ENCODE peak calls at places on chromosomes 5 and 9, in ten cellular contexts. A is left ventricle myocardium inferior, T is A549, O is astrocyte of the spinal cord, I is BJ, L is LNCaP clone FGC, E is cardiac fibroblast, P is ovary, K is endothelial cell, R is fibroblast of mammary gland. S is an unnamed sample.

GRCh38 chr5:132237670-132238069 is 10.0 kb upstream of the P4HA2 start:
- DNase-seq in P (peak), T (no peak), L (no peak), O (no peak), R (no peak), A (no peak), I (no peak), E (no peak), K (no peak), S (no peak)

GRCh38 chr9:120358877-120359276 is 221.1 kb downstream of the CDK5RAP2 start:
- DNase-seq in K (no peak), I (no peak), E (no peak), P (no peak), R (no peak), A (no peak), O (no peak), L (no peak), T (no peak), S (no peak)

GRCh38 chr5:15702102-15702501 is 202.1 kb downstream of the FBXL7 start:
- DNase-seq in I (no peak), R (peak), P (no peak), K (no peak), E (peak), T (peak), O (peak), A (no peak), L (no peak), S (peak)

GRCh38 chr5:176339304-176339703 is 22.3 kb downstream of the KIAA1191 start:
- DNase-seq in E (no peak), R (no peak), A (no peak), L (no peak), I (no peak), T (no peak), P (no peak), K (no peak), O (no peak), S (no peak)

GRCh38 chr9:35962126-35962906 is 4.4 kb upstream of the OR2S2 start:
- DNase-seq in T (no peak), I (peak), O (peak), E (peak), K (no peak), A (peak), L (no peak), R (peak), P (no peak), S (peak)

GRCh38 chr9:20950707-20951106 is 80.7 kb downstream of the HACD4 start:
- DNase-seq in T (no peak), I (no peak), L (no peak), P (no peak), E (no peak), O (no peak), A (no peak), K (no peak), R (no peak), S (no peak)

GRCh38 chr9:93830606-93831005 is 124.5 kb downstream of the BARX1 start:
- DNase-seq in L (no peak), E (no peak), T (no peak), P (no peak), I (no peak), O (no peak), K (no peak), A (no peak), R (no peak), S (no peak)

GRCh38 chr9:26271495-26272122 is 593.4 kb upstream of the TUSC1 start:
- DNase-seq in I (no peak), K (no peak), L (peak), O (no peak), E (peak), A (no peak), T (no peak), R (no peak), P (no peak), S (no peak)

GRCh38 chr9:90847971-90848370 is 46.4 kb downstream of the SYK start:
- DNase-seq in R (no peak), T (no peak), O (no peak), K (no peak), A (no peak), P (no peak), I (no peak), E (no peak), L (no peak), S (no peak)

GRCh38 chr5:179227578-179228311 is 117.5 kb downstream of the ADAMTS2 start:
- DNase-seq in O (no peak), L (no peak), A (no peak), K (no peak), R (no peak), E (peak), I (no peak), T (no peak), P (peak), S (no peak)

GRCh38 chr9:76433851-76434250 is 25.1 kb upstream of the GCNT1 start:
- DNase-seq in O (peak), A (no peak), K (no peak), L (no peak), E (peak), I (no peak), R (peak), P (no peak), T (no peak), S (peak)

GRCh38 chr9:78866228-78867132 is 569.6 kb downstream of the PSAT1 start:
- DNase-seq in E (peak), L (no peak), P (no peak), A (no peak), O (peak), R (peak), I (peak), T (peak), K (no peak), S (peak)

GRCh38 chr5:76083555-76084495 is 642 bp downstream of the SV2C start:
- DNase-seq in K (peak), A (no peak), R (no peak), E (no peak), I (no peak), L (no peak), O (peak), T (no peak), P (no peak), S (no peak)

GRCh38 chr9:115058684-115059315 is 59.2 kb downstream of the TNC start:
- DNase-seq in I (peak), R (peak), K (no peak), O (peak), T (no peak), L (no peak), A (no peak), E (peak), P (no peak), S (peak)

GRCh38 chr5:93790401-93790800 is 49.0 kb upstream of the POU5F2 start:
- DNase-seq in P (no peak), O (peak), A (no peak), R (peak), T (no peak), L (no peak), K (no peak), E (peak), I (no peak), S (peak)

GRCh38 chr9:134391319-134392231 is 65.3 kb downstream of the RXRA start:
- DNase-seq in R (no peak), O (no peak), T (no peak), I (no peak), A (no peak), K (no peak), P (no peak), L (no peak), E (no peak), S (no peak)

GRCh38 chr9:126860757-126861466 is 473 bp downstream of the ZBTB34 start:
- DNase-seq in I (no peak), O (no peak), K (peak), P (no peak), L (no peak), T (no peak), A (no peak), R (no peak), E (no peak), S (no peak)

DNA sequence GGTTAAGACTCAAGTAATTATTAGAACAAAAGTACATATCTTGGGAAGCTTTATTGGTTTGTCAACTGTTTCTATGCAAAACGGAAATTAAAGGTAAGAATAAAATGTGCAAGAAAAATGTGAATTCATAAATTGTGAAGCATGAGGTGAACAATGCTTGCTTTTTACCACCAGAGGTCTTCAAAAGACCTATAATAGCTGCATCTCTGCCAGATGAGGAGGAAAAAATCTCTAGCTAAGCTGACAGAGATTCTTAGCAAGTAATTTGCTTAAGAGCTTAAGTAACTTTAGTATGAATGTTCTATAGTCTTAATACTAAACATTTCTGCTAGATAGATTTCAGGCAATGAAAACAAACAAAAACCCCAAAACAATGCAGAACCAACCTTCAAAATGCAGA is 54.1 kb downstream of the MRPS30 start:
- DNase-seq in R (peak), K (no peak), I (no peak), L (no peak), T (peak), P (no peak), O (peak), A (no peak), E (peak), S (no peak)
- TF ChIP-seq CTCF in R (peak), K (no peak), I (peak), L (peak), T (peak), P (no peak), O (peak), A (peak), E (peak), S (peak)

DNA sequence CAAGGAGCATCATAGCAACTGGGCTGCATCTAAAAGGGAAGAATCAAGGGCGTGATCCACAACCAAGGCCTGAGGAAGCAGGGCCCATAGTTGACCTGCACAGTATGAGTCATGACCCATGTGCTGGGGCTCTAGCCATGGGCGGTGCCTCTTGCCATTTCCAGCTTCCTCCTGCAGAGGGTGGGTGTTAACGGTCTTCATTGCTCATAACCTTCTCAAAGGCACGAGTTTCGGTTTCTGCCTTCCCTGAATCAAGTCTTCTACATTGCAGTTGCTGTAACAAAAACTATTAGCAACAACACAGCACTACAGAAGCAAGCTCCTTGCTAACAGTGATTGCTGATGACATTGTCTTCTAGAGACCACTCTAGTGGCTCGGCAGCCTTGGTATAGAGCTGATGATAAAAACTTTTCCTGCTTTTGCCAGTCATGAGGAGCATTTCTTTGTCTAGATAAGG is 66.9 kb downstream of the CTSL start:
- DNase-seq in O (peak), P (no peak), I (peak), A (peak), T (peak), R (peak), E (peak), K (no peak), L (no peak), S (peak)
- TF ChIP-seq CTCF in O (peak), P (no peak), I (peak), A (peak), T (peak), R (peak), E (peak), K (no peak), L (no peak), S (peak)

DNA sequence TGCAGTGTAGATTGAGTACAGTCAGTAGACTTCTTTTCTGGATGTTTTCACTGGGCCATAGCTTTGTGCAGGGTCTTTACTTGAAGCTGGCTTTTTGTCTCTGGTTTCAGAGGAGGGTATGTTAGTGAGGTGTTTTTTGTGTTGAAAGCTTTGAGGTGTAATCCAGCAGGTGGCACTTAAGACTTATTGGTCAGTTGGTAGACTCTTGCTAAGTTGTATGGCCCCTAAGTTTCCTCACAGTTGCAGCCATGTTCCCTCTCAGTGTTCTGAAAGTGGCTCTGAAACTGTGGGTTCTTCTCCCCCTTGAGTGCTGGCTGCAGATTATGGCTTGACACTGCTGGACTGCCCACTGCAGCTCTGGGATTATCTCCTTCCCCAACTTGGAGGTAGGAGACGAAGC is 55.7 kb upstream of the SLC44A1 start:
- DNase-seq in T (peak), R (no peak), K (no peak), A (no peak), L (no peak), E (no peak), I (no peak), O (no peak), P (no peak), S (no peak)
- TF ChIP-seq CTCF in T (no peak), R (no peak), K (no peak), A (peak), L (no peak), E (peak), I (no peak), O (no peak), P (no peak), S (peak)

GRCh38 chr9:97501972-97502221 is 431 bp downstream of the TMOD1 start:
- DNase-seq in I (no peak), L (no peak), K (no peak), E (no peak), T (no peak), O (no peak), A (no peak), R (no peak), P (no peak), S (no peak)

GRCh38 chr9:97503862-97504210 is 2.4 kb downstream of the TMOD1 start:
- DNase-seq in I (no peak), R (no peak), T (no peak), L (no peak), P (no peak), E (no peak), A (no peak), K (no peak), O (no peak), S (no peak)

GRCh38 chr9:97504381-97505216 is 3.1 kb downstream of the TMOD1 start:
- DNase-seq in R (peak), E (no peak), K (no peak), T (no peak), A (no peak), L (no peak), I (no peak), P (no peak), O (peak), S (no peak)

GRCh38 chr9:97502222-97502983 is 937 bp downstream of the TMOD1 start:
- DNase-seq in I (no peak), O (no peak), P (peak), L (no peak), A (peak), T (no peak), E (no peak), K (no peak), R (no peak), S (no peak)

GRCh38 chr9:97502984-97503861 is 1.8 kb downstream of the TMOD1 start:
- DNase-seq in T (no peak), L (no peak), I (no peak), R (no peak), E (no peak), P (no peak), K (no peak), A (no peak), O (no peak), S (no peak)
- TF ChIP-seq CTCF in T (no peak), L (no peak), I (no peak), R (no peak), E (no peak), P (no peak), K (no peak), A (no peak), O (no peak), S (peak)

DNA sequence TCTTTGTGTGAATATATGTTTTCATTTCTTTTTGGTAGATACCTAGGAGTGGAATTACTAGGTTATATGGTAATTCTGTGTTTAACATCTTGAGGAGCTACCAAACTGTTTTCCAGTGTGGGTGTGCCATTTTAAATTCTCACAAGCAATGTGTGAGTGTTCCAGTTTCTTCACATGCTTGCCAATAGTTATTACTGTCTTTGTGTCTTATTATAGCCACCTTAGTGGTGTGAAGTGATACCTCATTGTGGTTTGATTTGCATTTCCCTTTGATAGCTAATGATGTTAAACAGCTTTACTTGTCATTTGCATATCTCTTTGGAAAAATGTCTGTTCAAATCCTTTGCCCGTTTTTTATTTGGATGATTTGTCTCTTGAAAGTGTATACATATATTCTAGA is 513.0 kb downstream of the TMEM38B start:
- DNase-seq in K (no peak), I (no peak), E (no peak), T (no peak), A (no peak), R (no peak), L (no peak), O (no peak), P (no peak), S (no peak)
- TF ChIP-seq CTCF in K (no peak), I (no peak), E (no peak), T (no peak), A (no peak), R (no peak), L (no peak), O (no peak), P (no peak), S (no peak)

GRCh38 chr9:69121155-69122085 is 52.7 kb upstream of the TJP2 start:
- DNase-seq in L (no peak), R (no peak), E (peak), I (no peak), K (peak), T (peak), P (peak), O (peak), A (peak), S (no peak)
- TF ChIP-seq CTCF in L (peak), R (no peak), E (no peak), I (no peak), K (no peak), T (no peak), P (no peak), O (peak), A (peak), S (peak)

DNA sequence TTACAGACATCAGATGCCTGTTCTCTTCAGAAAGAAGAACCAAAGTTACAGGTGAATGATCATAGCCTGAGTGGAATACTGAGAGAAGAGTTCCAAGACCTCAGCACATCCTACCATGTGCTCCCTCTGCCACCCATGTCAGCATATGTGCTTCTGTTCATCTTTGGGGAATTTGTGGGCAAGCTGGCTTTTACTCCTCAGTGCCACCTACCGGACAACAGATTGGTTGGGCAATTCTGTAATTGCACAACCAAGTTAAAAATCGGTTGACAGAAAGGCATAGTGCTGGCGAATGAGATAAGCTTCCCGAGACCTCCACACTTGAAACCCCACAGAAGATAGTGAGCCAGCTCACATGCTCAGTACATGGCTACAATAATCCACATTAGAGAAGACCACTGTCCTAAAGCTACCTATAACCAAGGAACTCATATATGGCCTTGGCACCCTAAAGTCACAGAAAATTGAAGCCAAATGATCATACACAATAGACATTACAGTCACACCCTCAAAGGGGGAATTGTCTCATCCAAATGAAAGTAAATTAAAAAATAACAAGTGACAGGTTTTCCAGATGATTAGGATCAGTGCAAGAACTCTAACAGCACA is 1238.0 kb upstream of the NUDT12 start:
- DNase-seq in P (no peak), K (peak), I (no peak), T (peak), O (no peak), R (peak), E (no peak), A (no peak), L (no peak), S (no peak)
- TF ChIP-seq CTCF in P (no peak), K (peak), I (no peak), T (peak), O (peak), R (peak), E (peak), A (no peak), L (peak), S (no peak)